ENCODE peak calls at places on chromosomes 2 and 18, in six cellular contexts. X is left lung, H is thyroid gland, C is tibial nerve, J is heart left ventricle, Q is fibroblast of the aortic adventitia. W is an unnamed sample.

GRCh38 chr2:43133708-43134570 is 92.5 kb downstream of the ZFP36L2 start:
- DNase-seq in H (no peak), J (no peak), C (no peak), X (peak), Q (no peak), W (peak)

GRCh38 chr2:222305510-222306392 is 7.0 kb upstream of the PAX3 start:
- DNase-seq in X (peak), C (no peak), Q (peak), H (peak), J (no peak), W (no peak)

GRCh38 chr2:127658641-127659407 is 12.9 kb downstream of the GPR17 start:
- DNase-seq in C (no peak), H (no peak), Q (no peak), X (peak), J (peak), W (peak)

GRCh38 chr2:127700527-127701192 is 637 bp upstream of the SFT2D3 start:
- DNase-seq in J (peak), H (peak), Q (no peak), C (no peak), X (peak), W (peak)

GRCh38 chr2:169828141-169828811 is 1.0 kb downstream of the UBR3 start:
- DNase-seq in Q (peak), J (peak), H (peak), C (no peak), X (no peak), W (no peak)

GRCh38 chr2:30412392-30413321 is 34.4 kb upstream of the LCLAT1 start:
- DNase-seq in Q (peak), C (no peak), X (no peak), H (no peak), J (peak), W (peak)

GRCh38 chr2:27255187-27255586 is 7.7 kb downstream of the SLC30A3 start:
- DNase-seq in H (no peak), Q (no peak), X (no peak), C (no peak), J (no peak), W (no peak)

GRCh38 chr2:10157293-10157692 is 34.8 kb downstream of the RRM2 start:
- DNase-seq in C (no peak), X (no peak), J (no peak), Q (no peak), H (no peak), W (peak)

GRCh38 chr2:120673571-120674061 is 62.1 kb upstream of the GLI2 start:
- DNase-seq in J (no peak), Q (no peak), C (no peak), H (no peak), X (peak), W (no peak)

GRCh38 chr2:54772531-54772930 is 49.1 kb downstream of the EML6 start:
- DNase-seq in X (no peak), C (no peak), J (no peak), Q (no peak), H (no peak), W (no peak)

GRCh38 chr2:237774811-237775553 is 23.6 kb upstream of the RBM44 start:
- DNase-seq in J (no peak), Q (peak), C (no peak), H (peak), X (no peak), W (no peak)

GRCh38 chr2:218244665-218245064 is 16.1 kb upstream of the GPBAR1 start:
- DNase-seq in H (no peak), X (no peak), J (no peak), C (no peak), Q (no peak), W (no peak)

GRCh38 chr18:34223164-34223892 is 1.4 kb downstream of the NOL4 start:
- DNase-seq in J (no peak), C (no peak), X (peak), Q (peak), H (peak), W (peak)

GRCh38 chr18:77092104-77093066 is 40.2 kb downstream of the MBP start:
- DNase-seq in X (no peak), H (no peak), Q (no peak), J (no peak), C (no peak), W (no peak)

GRCh38 chr18:8952796-8953760 is 149.4 kb upstream of the NDUFV2 start:
- DNase-seq in X (no peak), J (no peak), Q (peak), C (no peak), H (no peak), W (no peak)

GRCh38 chr18:4510709-4511108 is 55.6 kb upstream of the DLGAP1 start:
- DNase-seq in Q (peak), X (peak), C (no peak), J (no peak), H (no peak), W (no peak)

GRCh38 chr18:741931-742512 is 29.6 kb upstream of the ENOSF1 start:
- DNase-seq in X (no peak), C (no peak), H (no peak), J (no peak), Q (peak), W (no peak)

GRCh38 chr18:41075212-41075611 is 879.8 kb upstream of the PIK3C3 start:
- DNase-seq in Q (peak), X (no peak), H (no peak), C (no peak), J (no peak), W (no peak)

GRCh38 chr2:423479-423878 is 135.6 kb upstream of the ALKAL2 start:
- DNase-seq in H (no peak), Q (no peak), J (no peak), C (no peak), X (no peak), W (no peak)

GRCh38 chr2:105344704-105345345 is 7.5 kb downstream of the C2orf49 start:
- DNase-seq in C (no peak), X (no peak), J (no peak), Q (peak), H (no peak), W (no peak)

GRCh38 chr2:33670392-33670937 is 71.4 kb upstream of the FAM98A start:
- DNase-seq in J (no peak), X (no peak), Q (no peak), C (no peak), H (no peak), W (no peak)

GRCh38 chr2:19841918-19842693 is 59.7 kb downstream of the TTC32 start:
- DNase-seq in J (no peak), C (no peak), Q (no peak), X (no peak), H (no peak), W (peak)

GRCh38 chr2:26982102-26982742 is 11.8 kb downstream of the MAPRE3 start:
- DNase-seq in X (no peak), J (peak), Q (peak), H (peak), C (no peak), W (no peak)

GRCh38 chr18:52452427-52452826 is 112.4 kb downstream of the DCC start:
- DNase-seq in H (no peak), J (no peak), X (no peak), C (no peak), Q (no peak), W (no peak)

GRCh38 chr2:226256709-226257401 is 542.8 kb downstream of the IRS1 start:
- DNase-seq in X (no peak), Q (peak), H (no peak), J (no peak), C (no peak), W (no peak)

GRCh38 chr2:104584393-104584792 is 269.5 kb upstream of the POU3F3 start:
- DNase-seq in H (no peak), Q (no peak), C (no peak), J (no peak), X (peak), W (no peak)

GRCh38 chr18:37484893-37485834 is 80.4 kb downstream of the CELF4 start:
- DNase-seq in X (no peak), Q (no peak), C (no peak), H (peak), J (no peak), W (no peak)

GRCh38 chr2:70103531-70104061 is 16.3 kb downstream of the PCBP1 start:
- DNase-seq in C (no peak), Q (no peak), H (no peak), X (no peak), J (no peak), W (no peak)
- H3K4me3 ChIP-seq in C (no peak), Q (no peak), H (no peak), X (no peak), J (no peak), W (peak)

GRCh38 chr2:200757414-200757813 is 54.3 kb upstream of the BZW1 start:
- DNase-seq in X (no peak), J (no peak), C (no peak), Q (no peak), H (no peak), W (no peak)

GRCh38 chr2:200763422-200763821 is 48.3 kb upstream of the BZW1 start:
- DNase-seq in X (no peak), H (no peak), C (no peak), Q (peak), J (no peak), W (no peak)

GRCh38 chr2:200758341-200758740 is 53.4 kb upstream of the BZW1 start:
- DNase-seq in H (no peak), J (no peak), Q (no peak), X (no peak), C (no peak), W (no peak)

GRCh38 chr2:200762127-200762526 is 49.6 kb upstream of the BZW1 start:
- DNase-seq in C (no peak), H (no peak), Q (no peak), X (no peak), J (no peak), W (no peak)

GRCh38 chr2:200761168-200761715 is 50.5 kb upstream of the BZW1 start:
- DNase-seq in X (no peak), C (no peak), H (no peak), Q (peak), J (no peak), W (no peak)
- H3K4me3 ChIP-seq in X (no peak), C (no peak), H (no peak), Q (no peak), J (no peak), W (no peak)

DNA sequence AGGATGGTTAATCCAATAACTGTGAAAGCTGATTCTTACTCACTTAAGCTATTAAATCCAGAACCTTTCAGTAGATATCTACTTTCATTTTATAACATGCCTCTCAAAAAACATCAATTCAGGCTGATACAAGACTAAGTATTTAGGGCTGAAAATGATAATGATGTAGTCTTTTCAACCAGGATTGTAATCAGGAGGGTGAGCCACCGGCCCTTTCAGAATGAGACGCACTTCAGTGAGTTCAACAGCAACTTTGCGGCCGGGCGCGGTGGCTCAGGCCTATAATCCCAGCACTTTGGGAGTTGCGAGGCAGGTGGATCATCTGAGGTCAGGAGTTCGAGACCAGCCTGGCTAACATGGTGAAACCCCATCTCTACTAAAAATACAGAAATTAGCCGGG is 30.4 kb downstream of the RBMS1 start:
- DNase-seq in Q (no peak), C (no peak), J (no peak), H (no peak), X (no peak), W (no peak)
- H3K4me3 ChIP-seq in Q (no peak), C (no peak), J (no peak), H (no peak), X (no peak), W (no peak)

DNA sequence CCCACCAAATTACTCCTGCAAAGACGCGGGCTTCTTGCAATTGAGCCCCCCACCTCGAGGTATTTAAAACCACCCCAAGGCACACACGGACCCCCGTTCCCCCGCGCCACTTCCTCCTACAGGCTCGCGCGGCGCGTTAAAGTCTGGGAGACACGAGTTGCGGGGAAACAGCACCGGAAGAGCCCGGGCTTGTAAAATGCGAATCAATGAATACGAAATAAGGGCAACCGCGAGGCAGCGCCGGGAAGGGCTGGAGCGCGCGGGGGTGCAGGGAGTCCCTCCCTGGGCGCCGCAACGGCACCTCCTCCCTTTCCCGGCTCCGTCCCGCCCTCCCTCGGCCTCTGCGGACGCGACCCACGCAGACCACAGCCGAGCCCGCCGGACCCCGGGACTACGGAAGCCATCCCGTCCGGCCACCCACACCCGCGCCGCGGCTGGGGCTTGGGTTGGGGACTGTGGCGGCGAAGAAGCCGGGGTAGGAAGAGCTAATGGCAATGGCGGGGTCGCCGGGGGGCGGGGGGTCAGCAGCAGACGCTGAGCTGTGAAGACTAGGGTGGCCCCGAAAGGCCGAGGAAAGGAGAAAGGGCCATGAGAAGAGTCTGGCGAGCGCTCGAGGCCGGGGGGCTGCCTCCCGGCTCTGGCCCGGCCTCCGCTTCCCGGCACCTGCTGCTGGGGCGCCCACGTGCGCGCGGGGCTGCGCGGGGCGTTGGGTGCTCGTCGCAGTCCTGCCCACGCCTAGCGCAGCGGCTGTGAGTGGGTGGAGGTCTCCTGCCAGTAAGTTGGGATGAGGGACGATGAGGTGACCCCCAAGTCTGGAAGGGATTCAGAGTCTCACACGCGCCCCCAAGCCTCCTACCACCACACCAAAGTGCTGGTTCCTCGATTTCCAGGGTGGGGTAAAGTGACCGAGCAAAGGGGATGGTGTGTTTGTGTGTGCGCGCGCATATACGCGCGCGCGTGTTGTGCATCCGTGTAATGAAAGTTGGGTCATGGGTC is 1.2 kb upstream of the NETO1 start:
- DNase-seq in C (no peak), Q (no peak), H (no peak), J (no peak), X (peak), W (no peak)
- H3K4me3 ChIP-seq in C (peak), Q (no peak), H (no peak), J (peak), X (peak), W (no peak)